ENCODE peak calls at places on chromosomes 7 and 10, in six cellular contexts. One of them, this sample, is unnamed.

GRCh38 chr7:145986248-145986874 is 130.2 kb upstream of the CNTNAP2 start:
- DNase-seq in HFFc6: no peak
- DNase-seq in aorta: no peak
- DNase-seq in AG10803: no peak
- DNase-seq in GM18507: no peak
- DNase-seq in ACHN: no peak
- DNase-seq in this sample: no peak

GRCh38 chr7:121544726-121545125 is 148.6 kb upstream of the FAM3C start:
- DNase-seq in HFFc6: peak; percentile 93
- DNase-seq in aorta: no peak
- DNase-seq in AG10803: peak; percentile 92
- DNase-seq in GM18507: no peak
- DNase-seq in ACHN: peak; percentile 97
- DNase-seq in this sample: no peak

GRCh38 chr7:4830176-4830575 is 31.7 kb downstream of the PAPOLB start:
- DNase-seq in HFFc6: peak; percentile 57
- DNase-seq in aorta: peak; percentile 69
- DNase-seq in AG10803: peak; percentile 57
- DNase-seq in GM18507: peak; percentile 32
- DNase-seq in ACHN: peak; percentile 71
- DNase-seq in this sample: peak; percentile 11

GRCh38 chr7:55252386-55252785 is 112.8 kb upstream of the LANCL2 start:
- DNase-seq in HFFc6: peak; percentile 55
- DNase-seq in aorta: no peak
- DNase-seq in AG10803: peak; percentile 23
- DNase-seq in GM18507: no peak
- DNase-seq in ACHN: no peak
- DNase-seq in this sample: no peak

GRCh38 chr10:59004392-59004791 is 172.1 kb upstream of the PHYHIPL start:
- DNase-seq in HFFc6: no peak
- DNase-seq in aorta: no peak
- DNase-seq in AG10803: no peak
- DNase-seq in GM18507: no peak
- DNase-seq in ACHN: no peak
- DNase-seq in this sample: no peak

GRCh38 chr7:25359471-25360059 is 131.3 kb upstream of the NPVF start:
- DNase-seq in HFFc6: no peak
- DNase-seq in aorta: no peak
- DNase-seq in AG10803: no peak
- DNase-seq in GM18507: no peak
- DNase-seq in ACHN: no peak
- DNase-seq in this sample: no peak

GRCh38 chr10:17123062-17123661 is 6.4 kb downstream of the CUBN start:
- DNase-seq in HFFc6: peak; percentile 88
- DNase-seq in aorta: no peak
- DNase-seq in AG10803: peak; percentile 79
- DNase-seq in GM18507: no peak
- DNase-seq in ACHN: no peak
- DNase-seq in this sample: no peak

GRCh38 chr7:40234046-40234445 is 99.2 kb downstream of the SUGCT start:
- DNase-seq in HFFc6: no peak
- DNase-seq in aorta: no peak
- DNase-seq in AG10803: no peak
- DNase-seq in GM18507: no peak
- DNase-seq in ACHN: no peak
- DNase-seq in this sample: no peak

GRCh38 chr10:115422624-115423023 is 329.5 kb downstream of the ATRNL1 start:
- DNase-seq in HFFc6: no peak
- DNase-seq in aorta: no peak
- DNase-seq in AG10803: no peak
- DNase-seq in GM18507: no peak
- DNase-seq in ACHN: no peak
- DNase-seq in this sample: no peak

GRCh38 chr10:72079356-72079755 is 9.0 kb downstream of the SPOCK2 start:
- DNase-seq in HFFc6: no peak
- DNase-seq in aorta: no peak
- DNase-seq in AG10803: no peak
- DNase-seq in GM18507: no peak
- DNase-seq in ACHN: no peak
- DNase-seq in this sample: no peak

GRCh38 chr10:89959433-89960110 is 258.2 kb downstream of the KIF20B start:
- DNase-seq in HFFc6: no peak
- DNase-seq in aorta: no peak
- DNase-seq in AG10803: no peak
- DNase-seq in GM18507: no peak
- DNase-seq in ACHN: no peak
- DNase-seq in this sample: peak; percentile 57

GRCh38 chr7:2575733-2576350 is 17.1 kb downstream of the IQCE start:
- DNase-seq in HFFc6: no peak
- DNase-seq in aorta: no peak
- DNase-seq in AG10803: peak; percentile 70
- DNase-seq in GM18507: no peak
- DNase-seq in ACHN: no peak
- DNase-seq in this sample: no peak

GRCh38 chr7:139708541-139708940 is 69.3 kb downstream of the HIPK2 start:
- DNase-seq in HFFc6: no peak
- DNase-seq in aorta: no peak
- DNase-seq in AG10803: no peak
- DNase-seq in GM18507: no peak
- DNase-seq in ACHN: no peak
- DNase-seq in this sample: peak; percentile 58

GRCh38 chr7:134632937-134633540 is 13.6 kb upstream of the BPGM start:
- DNase-seq in HFFc6: peak; percentile 60
- DNase-seq in aorta: no peak
- DNase-seq in AG10803: peak; percentile 56
- DNase-seq in GM18507: no peak
- DNase-seq in ACHN: peak; percentile 75
- DNase-seq in this sample: no peak

GRCh38 chr7:71535616-71536015 is 403.7 kb downstream of the GALNT17 start:
- DNase-seq in HFFc6: no peak
- DNase-seq in aorta: no peak
- DNase-seq in AG10803: no peak
- DNase-seq in GM18507: no peak
- DNase-seq in ACHN: no peak
- DNase-seq in this sample: no peak

GRCh38 chr7:47636693-47637175 is 54.8 kb upstream of the TNS3 start:
- DNase-seq in HFFc6: no peak
- DNase-seq in aorta: no peak
- DNase-seq in AG10803: no peak
- DNase-seq in GM18507: no peak
- DNase-seq in ACHN: no peak
- DNase-seq in this sample: no peak

This sample was measured in GM12878.